ENCODE peak calls at places on chromosomes 16 and 17, in ten cellular contexts. Z, Q, U, S, V, Y, L, P, K and F are unnamed samples.

GRCh38 chr16:89994389-89994720 is 24.9 kb downstream of the DBNDD1 start:
- DNase-seq in Z (no peak), Q (no peak), U (no peak), S (no peak), V (no peak), Y (no peak), L (no peak), P (no peak), K (no peak), F (no peak)

GRCh38 chr16:15041260-15042011 is 14.4 kb downstream of the NTAN1 start:
- DNase-seq in Z (peak; percentile 81), Q (no peak), U (peak; percentile 63), S (peak; percentile 95), V (no peak), Y (peak; percentile 97), L (peak; percentile 85), P (no peak), K (no peak), F (peak; percentile 26)

GRCh38 chr17:74192950-74193781 is 10.3 kb upstream of the RPL38 start:
- DNase-seq in Z (peak; percentile 84), Q (no peak), U (no peak), S (no peak), V (no peak), Y (peak; percentile 87), L (no peak), P (peak; percentile 67), K (no peak), F (no peak)

GRCh38 chr16:70735141-70735979 is 49.5 kb upstream of the MTSS2 start:
- DNase-seq in Z (no peak), Q (no peak), U (peak; percentile 84), S (peak; percentile 89), V (no peak), Y (no peak), L (no peak), P (no peak), K (no peak), F (peak; percentile 83)

GRCh38 chr16:23959069-23959800 is 123.5 kb downstream of the PRKCB start:
- DNase-seq in Z (no peak), Q (no peak), U (no peak), S (no peak), V (no peak), Y (no peak), L (peak; percentile 45), P (no peak), K (no peak), F (no peak)

GRCh38 chr16:84740596-84741071 is 40.8 kb downstream of the USP10 start:
- DNase-seq in Z (no peak), Q (no peak), U (no peak), S (no peak), V (no peak), Y (no peak), L (no peak), P (peak; percentile 34), K (no peak), F (no peak)

GRCh38 chr17:19370493-19370960 is 7.8 kb upstream of the MAPK7 start:
- DNase-seq in Z (peak; percentile 68), Q (no peak), U (no peak), S (no peak), V (no peak), Y (no peak), L (peak; percentile 9), P (no peak), K (no peak), F (no peak)

GRCh38 chr17:29292071-29292991 is 1.6 kb downstream of the NUFIP2 start:
- DNase-seq in Z (peak; percentile 81), Q (peak; percentile 37), U (no peak), S (peak; percentile 33), V (no peak), Y (peak; percentile 90), L (peak; percentile 79), P (peak; percentile 44), K (peak; percentile 7), F (peak; percentile 63)

GRCh38 chr17:75082683-75083082 is 5.1 kb upstream of the SLC16A5 start:
- DNase-seq in Z (no peak), Q (no peak), U (no peak), S (no peak), V (no peak), Y (no peak), L (no peak), P (no peak), K (no peak), F (no peak)